ENCODE peak calls at places on chromosome 13, in four cellular contexts. H is GM06990, R is AG04449, C is foreskin fibroblast. B is an unnamed sample.

GRCh38 chr13:73961181-73961580 is 173.0 kb downstream of the KLF12 start:
- DNase-seq in R (no peak), H (no peak), C (no peak), B (no peak)

GRCh38 chr13:99768986-99769385 is 202.6 kb downstream of the ZIC5 start:
- DNase-seq in H (no peak), C (no peak), R (no peak), B (no peak)

GRCh38 chr13:26621731-26622401 is 64.4 kb downstream of the WASF3 start:
- DNase-seq in C (no peak), H (no peak), R (no peak), B (no peak)

GRCh38 chr13:34749046-34749445 is 193.0 kb upstream of the NBEA start:
- DNase-seq in R (no peak), C (no peak), H (no peak), B (no peak)

GRCh38 chr13:93689333-93689732 is 462.7 kb downstream of the GPC6 start:
- DNase-seq in C (peak), H (no peak), R (no peak), B (no peak)

GRCh38 chr13:23609414-23610186 is 39.4 kb downstream of the TNFRSF19 start:
- DNase-seq in C (peak), H (no peak), R (no peak), B (no peak)

GRCh38 chr13:23992722-23993438 is 95.6 kb upstream of the C1QTNF9B start:
- DNase-seq in C (no peak), H (no peak), R (no peak), B (no peak)

GRCh38 chr13:94154362-94154761 is 325.1 kb downstream of the DCT start:
- DNase-seq in R (peak), H (no peak), C (peak), B (peak)

GRCh38 chr13:99984463-99985242 is 3.1 kb downstream of the ZIC2 start:
- DNase-seq in C (no peak), H (no peak), R (no peak), B (no peak)

GRCh38 chr13:35718084-35718483 is 241.6 kb upstream of the MAB21L1 start:
- DNase-seq in H (no peak), R (no peak), C (no peak), B (no peak)

GRCh38 chr13:21537105-21537504 is 66.9 kb downstream of the MICU2 start:
- DNase-seq in C (peak), R (no peak), H (no peak), B (no peak)

GRCh38 chr13:98280176-98280510 is 103.1 kb upstream of the RNF113B start:
- DNase-seq in C (no peak), H (no peak), R (no peak), B (no peak)
- H3K4me3 ChIP-seq in C (no peak), H (no peak), R (no peak), B (no peak)

GRCh38 chr13:106349080-106349841 is 186.2 kb downstream of the EFNB2 start:
- DNase-seq in C (peak), H (no peak), R (no peak), B (no peak)
- H3K4me3 ChIP-seq in C (peak), H (no peak), R (peak), B (no peak)

DNA sequence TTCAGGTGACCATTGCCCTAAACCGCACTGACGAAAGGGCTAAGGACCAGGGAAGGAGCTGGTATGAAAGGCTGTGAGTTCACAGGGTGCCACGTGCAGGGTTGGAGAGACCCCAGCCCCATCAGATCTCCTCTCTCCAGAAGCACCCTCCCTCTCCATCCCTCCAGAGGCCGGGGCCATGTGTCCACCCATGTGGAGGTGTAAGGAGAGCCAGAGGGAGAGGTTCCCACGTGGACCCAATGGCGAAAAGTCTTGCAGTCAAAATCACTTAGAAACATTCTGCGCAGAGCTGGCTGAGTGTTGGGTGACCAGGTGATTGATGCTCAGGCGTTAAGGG is 168.3 kb downstream of the COL4A1 start:
- DNase-seq in H (no peak), R (no peak), C (no peak), B (no peak)
- H3K4me3 ChIP-seq in H (peak), R (peak), C (peak), B (peak)

GRCh38 chr13:44435142-44435982 is 61.7 kb downstream of the SERP2 start:
- DNase-seq in H (peak), C (peak), R (peak), B (peak)

GRCh38 chr13:44432595-44432994 is 59.0 kb downstream of the SERP2 start:
- DNase-seq in C (no peak), H (no peak), R (no peak), B (no peak)

GRCh38 chr13:44433863-44434262 is 60.2 kb downstream of the SERP2 start:
- DNase-seq in C (no peak), H (no peak), R (no peak), B (no peak)

GRCh38 chr13:44436589-44437337 is 63.1 kb downstream of the SERP2 start:
- DNase-seq in C (peak), H (peak), R (peak), B (peak)

DNA sequence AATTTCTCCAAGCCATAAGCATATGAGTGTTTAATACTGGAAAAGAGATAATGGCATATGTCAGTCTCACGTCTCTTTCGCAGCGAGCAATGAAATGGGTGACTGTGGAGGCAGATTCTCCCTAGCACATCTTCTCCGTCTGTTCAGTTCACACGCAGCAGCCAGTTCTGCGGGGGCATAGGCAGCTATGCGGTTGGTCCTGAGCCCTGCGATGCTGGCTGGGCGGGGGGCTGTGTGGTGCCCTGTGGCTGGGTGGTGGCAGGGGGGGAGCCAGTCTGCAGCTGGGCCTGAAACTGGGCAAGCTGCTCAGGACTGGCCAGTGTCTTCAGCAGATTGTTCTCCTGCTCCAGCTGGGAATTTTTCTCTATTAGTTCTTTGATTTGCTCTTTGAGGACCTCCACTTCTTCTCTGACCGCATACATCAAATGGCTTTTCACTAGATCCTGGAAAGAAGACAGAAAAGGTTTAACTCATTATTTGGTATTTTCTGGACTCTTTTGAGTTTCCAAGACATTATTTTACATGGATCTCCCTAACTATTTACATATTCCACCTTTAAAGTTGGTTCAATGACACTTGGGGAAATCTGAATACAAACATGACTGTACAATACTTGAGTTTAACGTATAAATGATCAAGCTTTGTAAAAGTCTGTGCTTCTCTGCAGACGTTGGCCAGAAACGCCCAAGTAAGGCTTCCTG is 61.0 kb downstream of the SERP2 start:
- DNase-seq in C (no peak), H (no peak), R (no peak), B (no peak)
- H3K4me3 ChIP-seq in C (peak), H (peak), R (peak), B (peak)